ENCODE peak calls at places on chromosome 16, in eight cellular contexts. C, V, X, I, Q, E, O and L are unnamed samples. For H3K4me1, the result is how much of the 10 kb centered on the place peaks cover.

GRCh38 chr16:8673611-8674412 is 605 bp upstream of the ABAT start:
- DNase-seq in C (no peak), V (no peak), X (no peak), I (no peak), Q (no peak), E (no peak), O (peak), L (no peak)

GRCh38 chr16:61936522-61936921 is 99.7 kb downstream of the CDH8 start:
- DNase-seq in C (no peak), V (no peak), X (no peak), I (no peak), Q (no peak), E (no peak), O (no peak), L (no peak)

GRCh38 chr16:55502801-55503366 is 6.0 kb upstream of the LPCAT2 start:
- DNase-seq in C (peak), V (peak), X (peak), I (peak), Q (peak), E (no peak), O (peak), L (peak)

GRCh38 chr16:74563828-74564263 is 43.1 kb downstream of the GLG1 start:
- DNase-seq in C (no peak), V (peak), X (no peak), I (no peak), Q (no peak), E (no peak), O (no peak), L (no peak)

GRCh38 chr16:3054965-3055733 is 8.8 kb downstream of the MMP25 start:
- DNase-seq in C (no peak), V (no peak), X (no peak), I (no peak), Q (no peak), E (no peak), O (no peak), L (no peak)

GRCh38 chr16:2278272-2278608 is 10.3 kb upstream of the RNPS1 start:
- DNase-seq in C (peak), V (no peak), X (no peak), I (no peak), Q (no peak), E (no peak), O (no peak), L (no peak)

GRCh38 chr16:83137326-83137770 is 510.6 kb downstream of the CDH13 start:
- DNase-seq in C (peak), V (peak), X (no peak), I (peak), Q (no peak), E (no peak), O (no peak), L (no peak)

GRCh38 chr16:27424772-27425498 is 23.0 kb downstream of the IL21R start:
- DNase-seq in C (no peak), V (no peak), X (no peak), I (no peak), Q (no peak), E (no peak), O (peak), L (peak)

GRCh38 chr16:27291722-27292240 is 22.0 kb upstream of the IL4R start:
- DNase-seq in C (no peak), V (no peak), X (no peak), I (no peak), Q (no peak), E (no peak), O (no peak), L (no peak)

GRCh38 chr16:87959391-87959968 is 8.2 kb downstream of the BANP start:
- DNase-seq in C (no peak), V (no peak), X (no peak), I (no peak), Q (no peak), E (no peak), O (no peak), L (no peak)

GRCh38 chr16:51243836-51244483 is 92.9 kb upstream of the SALL1 start:
- DNase-seq in C (peak), V (peak), X (no peak), I (peak), Q (no peak), E (no peak), O (no peak), L (no peak)

GRCh38 chr16:66850115-66850815 is 6.1 kb downstream of the CA7 start:
- DNase-seq in C (no peak), V (no peak), X (no peak), I (no peak), Q (no peak), E (no peak), O (no peak), L (no peak)

GRCh38 chr16:15484662-15485061 is 50.3 kb downstream of the BMERB1 start:
- DNase-seq in C (peak), V (no peak), X (no peak), I (no peak), Q (no peak), E (no peak), O (no peak), L (no peak)

GRCh38 chr16:10964891-10965326 is 20.5 kb downstream of the CLEC16A start:
- DNase-seq in C (no peak), V (no peak), X (no peak), I (no peak), Q (no peak), E (peak), O (no peak), L (no peak)

GRCh38 chr16:71807905-71808592 is 585 bp downstream of the AP1G1 start:
- DNase-seq in C (no peak), V (no peak), X (peak), I (peak), Q (no peak), E (no peak), O (peak), L (peak)

GRCh38 chr16:29710227-29711219 is 31.5 kb downstream of the QPRT start:
- DNase-seq in C (peak), V (no peak), X (no peak), I (no peak), Q (no peak), E (no peak), O (no peak), L (no peak)
- TF ChIP-seq CTCF in C (peak), V (peak), X (peak), I (peak), Q (peak), E (peak), O (peak), L (peak)

GRCh38 chr16:53084141-53084541 is 29.4 kb downstream of the CHD9 start:
- DNase-seq in C (no peak), V (no peak), X (no peak), I (no peak), Q (no peak), E (no peak), O (no peak), L (no peak)

GRCh38 chr16:53081686-53082407 is 27.1 kb downstream of the CHD9 start:
- DNase-seq in C (no peak), V (no peak), X (no peak), I (no peak), Q (no peak), E (no peak), O (no peak), L (no peak)

GRCh38 chr16:53081032-53081424 is 26.2 kb downstream of the CHD9 start:
- DNase-seq in C (no peak), V (no peak), X (no peak), I (no peak), Q (no peak), E (no peak), O (no peak), L (no peak)

GRCh38 chr16:53083123-53083522 is 28.3 kb downstream of the CHD9 start:
- DNase-seq in C (no peak), V (no peak), X (no peak), I (no peak), Q (no peak), E (no peak), O (no peak), L (no peak)

DNA sequence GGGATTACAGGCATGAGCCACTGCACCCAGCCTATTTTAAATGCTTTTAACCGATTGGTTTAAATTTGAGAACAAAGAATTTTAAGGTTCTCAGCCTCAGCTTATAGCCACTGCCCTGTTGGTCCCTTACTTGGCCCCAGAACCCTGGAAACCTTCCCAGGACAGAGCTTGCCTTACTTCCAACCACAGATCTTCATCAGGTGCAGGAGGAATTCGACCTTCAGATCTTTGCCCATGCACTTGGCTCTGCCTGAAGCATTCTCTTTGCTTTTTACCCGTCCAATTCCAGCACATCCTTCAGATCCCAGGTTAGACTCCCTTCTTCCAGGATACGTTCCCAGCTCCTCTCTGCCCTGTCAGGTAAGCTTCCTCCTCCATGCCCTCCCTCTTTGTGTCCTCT is 27.7 kb downstream of the CHD9 start:
- DNase-seq in C (no peak), V (no peak), X (no peak), I (no peak), Q (no peak), E (no peak), O (no peak), L (no peak)
- H3K4me1 ChIP-seq in C (under half), V (under half), X (under half), I (under half), Q (half or more), E (under half), O (half or more), L (half or more)

GRCh38 chr16:81664153-81664552 is 114.9 kb upstream of the PLCG2 start:
- DNase-seq in C (no peak), V (no peak), X (no peak), I (no peak), Q (no peak), E (no peak), O (no peak), L (no peak)
- TF ChIP-seq POLR2AphosphoS5 in C (no peak), V (no peak), X (no peak), I (no peak), Q (no peak), E (no peak), O (no peak), L (no peak)

DNA sequence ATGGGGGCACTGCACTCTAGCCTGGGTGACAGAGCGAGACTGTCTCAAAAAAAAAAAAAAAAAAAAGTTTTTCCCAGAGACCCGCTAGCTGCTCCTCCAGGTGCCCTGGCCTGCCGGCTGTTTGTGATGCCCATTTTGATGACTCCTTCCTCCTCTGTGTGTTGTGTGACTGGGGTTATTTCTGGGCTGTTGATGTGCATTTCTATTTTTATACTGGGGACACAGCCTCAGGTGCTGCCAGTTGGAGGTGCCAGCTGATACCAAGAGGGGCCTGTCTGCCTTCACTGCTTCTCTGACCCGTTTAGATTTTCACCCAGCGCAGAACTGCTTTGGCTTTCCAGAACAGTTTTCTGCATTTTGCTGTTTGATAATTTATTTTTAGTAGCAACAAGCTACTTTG is 6.6 kb downstream of the PLA2G15 start:
- DNase-seq in C (no peak), V (no peak), X (no peak), I (no peak), Q (no peak), E (no peak), O (no peak), L (no peak)
- TF ChIP-seq CTCF in C (no peak), V (no peak), X (no peak), I (no peak), Q (no peak), E (no peak), O (no peak), L (no peak)